ENCODE peak calls at places on chromosomes 7 and 10, in eight cellular contexts. B is lower lobe of right lung, N is foreskin fibroblast, M is HCT116, W is IMR-90, H is prostate gland, E is Caco-2, D is BJ. X is an unnamed sample.

GRCh38 chr7:102286237-102287081 is at the start of gene SH2B2:
- DNase-seq in D (no peak), H (peak; percentile 74), W (peak; percentile 49), M (no peak), N (peak; percentile 82), B (peak; percentile 90), E (peak; percentile 79), X (no peak)

GRCh38 chr10:97022616-97023015 is 163.1 kb downstream of the SLIT1 start:
- DNase-seq in H (no peak), N (no peak), M (no peak), B (no peak), W (no peak), E (no peak), D (no peak), X (no peak)

GRCh38 chr7:7185382-7185989 is 3.1 kb downstream of the C1GALT1 start:
- DNase-seq in M (no peak), W (no peak), D (no peak), H (no peak), E (no peak), N (no peak), B (no peak), X (no peak)

GRCh38 chr10:44186150-44186549 is 198.7 kb downstream of the CXCL12 start:
- DNase-seq in E (no peak), D (no peak), B (no peak), M (no peak), H (no peak), N (peak; percentile 52), W (peak; percentile 83), X (no peak)

GRCh38 chr10:129968937-129969527 is 5.0 kb upstream of the EBF3 start:
- DNase-seq in H (no peak), W (peak; percentile 31), N (peak; percentile 68), D (no peak), M (no peak), E (no peak), B (peak; percentile 51), X (no peak)

GRCh38 chr10:28842321-28842720 is 165.0 kb downstream of the BAMBI start:
- DNase-seq in H (no peak), E (no peak), M (no peak), D (peak; percentile 55), W (peak; percentile 91), N (no peak), B (no peak), X (no peak)

GRCh38 chr10:59465089-59465488 is 102.7 kb upstream of the FAM13C start:
- DNase-seq in E (peak; percentile 29), N (peak; percentile 34), B (no peak), D (no peak), H (no peak), M (no peak), W (peak; percentile 53), X (peak; percentile 13)

GRCh38 chr10:45441239-45441638 is 67.2 kb downstream of the ALOX5 start:
- DNase-seq in N (no peak), W (no peak), B (no peak), M (no peak), H (no peak), D (no peak), E (no peak), X (no peak)

GRCh38 chr10:68332259-68333057 is at the start of gene PBLD:
- DNase-seq in H (peak; percentile 71), D (no peak), N (peak; percentile 84), B (peak; percentile 81), E (peak; percentile 93), W (peak; percentile 74), M (peak; percentile 43), X (peak; percentile 68)

GRCh38 chr7:73865738-73866445 is 4.9 kb downstream of the TMEM270 start:
- DNase-seq in E (peak; percentile 53), W (peak; percentile 63), N (peak; percentile 83), D (no peak), H (peak; percentile 24), B (no peak), M (no peak), X (no peak)

GRCh38 chr10:42955493-42955889 is 121.4 kb upstream of the RET start:
- DNase-seq in B (no peak), D (no peak), E (no peak), M (no peak), H (no peak), N (no peak), W (no peak), X (no peak)

GRCh38 chr10:97028126-97028831 is 157.5 kb downstream of the SLIT1 start:
- DNase-seq in N (peak; percentile 58), B (no peak), E (no peak), M (no peak), D (peak; percentile 39), H (no peak), W (peak; percentile 82), X (no peak)

DNA sequence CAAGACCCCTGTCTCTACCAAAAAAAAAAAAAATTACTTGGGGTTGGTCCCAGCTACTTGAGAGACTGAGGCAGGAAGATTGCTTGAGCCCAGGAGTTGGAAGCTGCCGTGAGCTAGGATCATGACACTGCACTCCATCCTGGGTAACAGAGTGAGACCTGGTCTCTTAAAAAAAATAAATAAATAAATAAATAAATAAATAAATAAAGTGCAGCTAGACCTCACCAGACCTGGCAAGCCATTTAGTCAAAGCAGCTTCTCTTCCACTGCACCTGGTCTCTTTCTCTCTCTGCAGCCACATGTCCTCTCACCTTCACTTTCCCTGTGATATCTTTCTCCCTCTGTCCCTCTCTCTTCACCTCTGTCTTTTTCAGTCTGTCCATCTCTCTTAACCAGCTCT is 75.2 kb upstream of the CHCHD3 start:
- DNase-seq in M (no peak), B (no peak), N (no peak), D (no peak), W (no peak), E (no peak), H (no peak), X (no peak)
- H3K4me3 ChIP-seq in M (no peak overlapping the region), B (no peak overlapping the region), N (no peak overlapping the region), D (no peak overlapping the region), W (no peak overlapping the region), E (no peak overlapping the region), H (no peak overlapping the region), X (no peak overlapping the region)

GRCh38 chr7:17532861-17533404 is 234.5 kb downstream of the AHR start:
- DNase-seq in D (no peak), H (peak; percentile 36), B (no peak), N (peak; percentile 94), M (peak; percentile 59), W (peak; percentile 94), E (no peak), X (no peak)

GRCh38 chr7:17534348-17534747 is 235.9 kb downstream of the AHR start:
- DNase-seq in M (no peak), B (no peak), H (no peak), E (no peak), W (no peak), N (no peak), D (no peak), X (no peak)

GRCh38 chr7:17530249-17530648 is 231.8 kb downstream of the AHR start:
- DNase-seq in D (no peak), H (no peak), W (peak; percentile 56), M (no peak), N (peak; percentile 45), E (no peak), B (no peak), X (no peak)

GRCh38 chr7:17528636-17529035 is 230.2 kb downstream of the AHR start:
- DNase-seq in D (no peak), H (no peak), B (no peak), M (no peak), W (peak; percentile 10), N (peak; percentile 30), E (no peak), X (no peak)

DNA sequence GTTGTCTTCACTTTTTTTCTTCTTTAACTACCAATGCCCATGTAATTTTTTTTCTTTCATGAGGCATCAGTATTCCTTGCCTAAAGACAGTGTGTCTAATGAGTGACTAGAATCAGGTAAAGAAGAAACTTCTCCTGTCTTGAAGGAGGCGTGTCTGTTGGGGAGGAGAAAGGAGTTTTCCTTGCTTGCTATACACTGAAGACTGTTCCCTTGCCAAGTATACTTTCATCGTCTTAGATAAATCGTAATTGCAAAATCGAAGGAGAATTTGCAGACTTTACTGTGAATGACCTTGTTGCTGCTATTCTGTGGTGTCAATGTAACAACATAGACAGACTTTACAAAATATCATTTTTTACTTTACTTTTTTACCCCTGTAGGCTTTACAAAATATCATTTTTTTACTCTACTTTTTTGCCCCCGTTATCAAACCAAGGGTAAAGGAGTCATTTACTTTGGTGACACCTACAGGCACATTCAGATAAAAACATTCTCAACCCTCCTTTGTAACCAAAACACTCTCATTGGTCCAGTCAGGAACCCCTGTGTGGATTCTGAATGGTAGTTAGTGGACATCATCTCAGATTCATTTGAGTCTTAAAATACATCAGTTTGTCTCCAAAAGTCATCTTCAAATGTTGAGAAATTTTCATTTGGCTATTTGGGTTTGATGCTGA is 232.4 kb downstream of the AHR start:
- DNase-seq in W (peak; percentile 15), E (no peak), H (no peak), D (no peak), B (no peak), M (peak; percentile 26), N (peak; percentile 52), X (no peak)
- TF ChIP-seq CTCF in W (peak; percentile 41), E (no peak), H (no peak), D (peak; percentile 17), B (peak; percentile 38), M (peak; percentile 56), N (no peak), X (peak; percentile 48)

GRCh38 chr10:21993360-21994001 is 10.0 kb downstream of the DNAJC1 start:
- DNase-seq in H (no peak), E (peak; percentile 12), B (no peak), D (no peak), N (peak; percentile 49), W (peak; percentile 29), M (peak; percentile 26), X (no peak)
- H3K4me3 ChIP-seq in H (no peak overlapping the region), E (no peak overlapping the region), B (no peak overlapping the region), D (no peak overlapping the region), N (no peak overlapping the region), W (no peak overlapping the region), M (no peak overlapping the region), X (peak overlapping the region; percentile 44)

GRCh38 chr7:37832194-37832593 is 16.2 kb upstream of the NME8 start:
- DNase-seq in E (no peak), H (peak; percentile 25), B (peak; percentile 79), D (no peak), W (no peak), N (peak; percentile 4), M (no peak), X (no peak)

GRCh38 chr7:37833818-37834146 is 14.6 kb upstream of the NME8 start:
- DNase-seq in N (no peak), E (no peak), H (no peak), M (no peak), B (no peak), W (no peak), D (no peak), X (no peak)

GRCh38 chr7:37831214-37831613 is 17.2 kb upstream of the NME8 start:
- DNase-seq in B (no peak), M (no peak), D (no peak), H (no peak), N (no peak), E (no peak), W (no peak), X (no peak)

DNA sequence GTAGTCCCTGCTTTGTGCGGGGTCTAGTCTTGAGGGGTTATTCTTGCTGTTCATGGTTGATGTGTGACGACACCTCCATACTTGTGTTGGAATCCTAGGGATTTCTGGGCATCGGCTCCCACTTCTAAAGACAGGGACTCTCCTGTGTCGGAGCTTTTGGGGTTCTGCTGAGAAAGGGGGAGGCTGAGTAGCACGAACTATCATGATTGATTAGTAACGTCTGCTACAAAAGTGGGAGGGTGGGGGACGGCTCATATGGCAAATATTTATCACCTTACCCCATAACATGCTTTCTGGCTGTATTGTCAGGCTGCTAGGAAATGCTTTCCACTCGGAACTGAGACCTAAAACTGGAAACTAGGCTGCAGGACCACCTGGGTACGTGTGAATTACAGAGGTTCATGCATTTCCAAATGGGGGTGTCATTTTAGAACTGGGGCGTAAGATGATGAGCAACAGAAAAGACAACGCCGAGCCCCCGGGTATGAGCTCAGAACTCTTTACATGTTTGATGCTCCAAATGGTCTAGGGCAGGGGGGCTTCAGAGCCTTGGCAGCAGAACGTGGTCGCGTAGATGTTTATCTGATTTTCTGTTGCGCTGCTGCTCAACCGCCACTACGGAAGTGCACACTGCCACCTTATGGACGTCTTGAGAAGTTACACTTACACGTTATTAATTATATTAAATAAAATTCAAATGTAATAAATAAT is 15.1 kb upstream of the NME8 start:
- DNase-seq in W (peak; percentile 35), D (no peak), B (peak; percentile 51), H (peak; percentile 20), E (peak; percentile 32), M (peak; percentile 7), N (peak; percentile 33), X (peak; percentile 39)
- TF ChIP-seq CTCF in W (peak; percentile 59), D (peak; percentile 64), B (peak; percentile 69), H (peak; percentile 72), E (peak; percentile 53), M (peak; percentile 47), N (peak; percentile 56), X (peak; percentile 66)

X was measured in LNCaP clone FGC.